ENCODE peak calls at places on chromosome 9, in six cellular contexts. One of them, this sample, is unnamed.

GRCh38 chr9:82168585-82168984 is 180.0 kb downstream of the SPATA31D1 start:
- DNase-seq in pancreas: no peak
- DNase-seq in uterus: no peak
- DNase-seq in lung: no peak
- DNase-seq in GM20000: no peak
- DNase-seq in GDM1: no peak
- DNase-seq in this sample: no peak

GRCh38 chr9:114908796-114909448 is 21.5 kb downstream of the TNFSF8 start:
- DNase-seq in uterus: no peak
- DNase-seq in GDM1: no peak
- DNase-seq in pancreas: no peak
- DNase-seq in lung: no peak
- DNase-seq in GM20000: no peak
- DNase-seq in this sample: no peak

GRCh38 chr9:27561697-27562096 is 11.6 kb downstream of the C9orf72 start:
- DNase-seq in lung: no peak
- DNase-seq in pancreas: no peak
- DNase-seq in uterus: no peak
- DNase-seq in GM20000: no peak
- DNase-seq in GDM1: no peak
- DNase-seq in this sample: no peak

GRCh38 chr9:28365736-28366135 is 792.5 kb upstream of the C9orf72 start:
- DNase-seq in lung: no peak
- DNase-seq in GDM1: no peak
- DNase-seq in pancreas: no peak
- DNase-seq in GM20000: no peak
- DNase-seq in uterus: no peak
- DNase-seq in this sample: no peak

GRCh38 chr9:91589101-91589553 is 165.5 kb upstream of the NFIL3 start:
- DNase-seq in uterus: peak; percentile 73
- DNase-seq in lung: no peak
- DNase-seq in GDM1: no peak
- DNase-seq in pancreas: no peak
- DNase-seq in GM20000: peak; percentile 34
- DNase-seq in this sample: peak; percentile 70

GRCh38 chr9:97772145-97772544 is 75.0 kb upstream of the XPA start:
- DNase-seq in GDM1: no peak
- DNase-seq in lung: no peak
- DNase-seq in GM20000: no peak
- DNase-seq in uterus: no peak
- DNase-seq in pancreas: no peak
- DNase-seq in this sample: peak; percentile 34

GRCh38 chr9:125551781-125552180 is 155.2 kb downstream of the MAPKAP1 start:
- DNase-seq in GM20000: no peak
- DNase-seq in GDM1: no peak
- DNase-seq in lung: no peak
- DNase-seq in uterus: no peak
- DNase-seq in pancreas: no peak
- DNase-seq in this sample: no peak

GRCh38 chr9:95044731-95045508 is 272.6 kb downstream of the FANCC start:
- DNase-seq in uterus: no peak
- DNase-seq in GDM1: no peak
- DNase-seq in lung: no peak
- DNase-seq in GM20000: no peak
- DNase-seq in pancreas: peak; percentile 91
- DNase-seq in this sample: no peak

GRCh38 chr9:110980261-110980660 is 58.0 kb downstream of the LPAR1 start:
- DNase-seq in uterus: no peak
- DNase-seq in GDM1: peak; percentile 16
- DNase-seq in GM20000: no peak
- DNase-seq in pancreas: no peak
- DNase-seq in lung: no peak
- DNase-seq in this sample: no peak

GRCh38 chr9:125472926-125473701 is 211.5 kb downstream of the GAPVD1 start:
- DNase-seq in lung: peak; percentile 32
- DNase-seq in GM20000: no peak
- DNase-seq in pancreas: no peak
- DNase-seq in uterus: peak; percentile 64
- DNase-seq in GDM1: no peak
- DNase-seq in this sample: no peak

GRCh38 chr9:10127867-10128266 is 484.9 kb downstream of the PTPRD start:
- DNase-seq in GM20000: no peak
- DNase-seq in lung: no peak
- DNase-seq in GDM1: no peak
- DNase-seq in pancreas: no peak
- DNase-seq in uterus: no peak
- DNase-seq in this sample: no peak

GRCh38 chr9:132622144-132622543 is 39.7 kb downstream of the BARHL1 start:
- DNase-seq in GDM1: no peak
- DNase-seq in GM20000: no peak
- DNase-seq in uterus: no peak
- DNase-seq in pancreas: no peak
- DNase-seq in lung: peak; percentile 73
- DNase-seq in this sample: no peak

GRCh38 chr9:69379250-69379982 is 54.4 kb downstream of the ENTREP1 start:
- DNase-seq in GDM1: no peak
- DNase-seq in pancreas: no peak
- DNase-seq in uterus: no peak
- DNase-seq in GM20000: no peak
- DNase-seq in lung: no peak
- DNase-seq in this sample: no peak

GRCh38 chr9:19145881-19146280 is 18.6 kb upstream of the PLIN2 start:
- DNase-seq in pancreas: no peak
- DNase-seq in GDM1: no peak
- DNase-seq in lung: no peak
- DNase-seq in GM20000: no peak
- DNase-seq in uterus: no peak
- DNase-seq in this sample: no peak

GRCh38 chr9:135300346-135301141 is 179.0 kb upstream of the PPP1R26 start:
- DNase-seq in GM20000: no peak
- DNase-seq in uterus: no peak
- DNase-seq in lung: no peak
- DNase-seq in GDM1: no peak
- DNase-seq in pancreas: peak; percentile 67
- DNase-seq in this sample: peak; percentile 30

GRCh38 chr9:16864741-16865434 is 5.6 kb downstream of the BNC2 start:
- DNase-seq in uterus: no peak
- DNase-seq in GM20000: no peak
- DNase-seq in GDM1: no peak
- DNase-seq in lung: no peak
- DNase-seq in pancreas: no peak
- DNase-seq in this sample: no peak

GRCh38 chr9:124973807-124974206 is 32.9 kb upstream of the GOLGA1 start:
- DNase-seq in GDM1: no peak
- DNase-seq in GM20000: no peak
- DNase-seq in lung: no peak
- DNase-seq in uterus: no peak
- DNase-seq in pancreas: no peak
- DNase-seq in this sample: no peak

GRCh38 chr9:34256104-34256503 is 73.0 kb downstream of the KIF24 start:
- DNase-seq in GDM1: no peak
- DNase-seq in pancreas: no peak
- DNase-seq in lung: no peak
- DNase-seq in GM20000: no peak
- DNase-seq in uterus: no peak
- DNase-seq in this sample: no peak

GRCh38 chr9:27539479-27540441 is 10.1 kb upstream of the MOB3B start:
- DNase-seq in GM20000: no peak
- DNase-seq in uterus: peak; percentile 40
- DNase-seq in lung: no peak
- DNase-seq in GDM1: no peak
- DNase-seq in pancreas: no peak
- DNase-seq in this sample: no peak

GRCh38 chr9:92635760-92636159 is 34.2 kb downstream of the IPPK start:
- DNase-seq in GM20000: no peak
- DNase-seq in uterus: peak; percentile 10
- DNase-seq in pancreas: no peak
- DNase-seq in GDM1: no peak
- DNase-seq in lung: no peak
- DNase-seq in this sample: peak; percentile 12

GRCh38 chr9:112241491-112241890 is 66.4 kb upstream of the SUSD1 start:
- DNase-seq in uterus: no peak
- DNase-seq in pancreas: no peak
- DNase-seq in GM20000: no peak
- DNase-seq in lung: no peak
- DNase-seq in GDM1: no peak
- DNase-seq in this sample: no peak

GRCh38 chr9:38419216-38419615 is 5.0 kb downstream of the IGFBPL1 start:
- DNase-seq in lung: no peak
- DNase-seq in pancreas: no peak
- DNase-seq in GDM1: no peak
- DNase-seq in GM20000: no peak
- DNase-seq in uterus: no peak
- DNase-seq in this sample: no peak

GRCh38 chr9:126057461-126057860 is 269.2 kb upstream of the MVB12B start:
- DNase-seq in uterus: no peak
- DNase-seq in GDM1: no peak
- DNase-seq in GM20000: no peak
- DNase-seq in pancreas: no peak
- DNase-seq in lung: no peak
- DNase-seq in this sample: no peak

GRCh38 chr9:120872775-120873502 is 4.0 kb downstream of the PHF19 start:
- DNase-seq in lung: no peak
- DNase-seq in GDM1: no peak
- DNase-seq in GM20000: no peak
- DNase-seq in uterus: no peak
- DNase-seq in pancreas: no peak
- DNase-seq in this sample: no peak

GRCh38 chr9:25681270-25681669 is 3.0 kb upstream of the TUSC1 start:
- DNase-seq in GDM1: no peak
- DNase-seq in lung: no peak
- DNase-seq in GM20000: no peak
- DNase-seq in pancreas: no peak
- DNase-seq in uterus: no peak
- DNase-seq in this sample: no peak